ENCODE peak calls at places on chromosomes 5 and 9, in four cellular contexts. D is substantia nigra, M is thyroid gland, V is cardiac fibroblast. W is an unnamed sample.

GRCh38 chr5:107672212-107673105 is 1.7 kb upstream of the EFNA5 start:
- DNase-seq in D (no peak), M (peak), V (peak), W (no peak)

GRCh38 chr9:60546406-60546805 is 367.8 kb upstream of the SPATA31A5 start:
- DNase-seq in D (no peak), M (no peak), V (no peak), W (no peak)

GRCh38 chr9:104075801-104076753 is 18.0 kb upstream of the SMC2 start:
- DNase-seq in D (no peak), M (no peak), V (peak), W (no peak)

GRCh38 chr9:116124472-116125040 is 29.0 kb upstream of the PAPPA start:
- DNase-seq in D (no peak), M (no peak), V (peak), W (no peak)

GRCh38 chr5:178305801-178306200 is 73.2 kb upstream of the PHYKPL start:
- DNase-seq in D (no peak), M (peak), V (no peak), W (no peak)

GRCh38 chr5:158947831-158948230 is 151.9 kb downstream of the EBF1 start:
- DNase-seq in D (no peak), M (no peak), V (no peak), W (no peak)

GRCh38 chr9:138024831-138025291 is 147.3 kb downstream of the CACNA1B start:
- DNase-seq in D (no peak), M (no peak), V (no peak), W (no peak)

GRCh38 chr9:80134487-80134886 is 562.7 kb downstream of the TLE4 start:
- DNase-seq in D (no peak), M (no peak), V (no peak), W (no peak)

GRCh38 chr9:120852240-120853018 is 9.7 kb upstream of the PSMD5 start:
- DNase-seq in D (no peak), M (no peak), V (no peak), W (no peak)

GRCh38 chr9:18071651-18072060 is 402.3 kb upstream of the ADAMTSL1 start:
- DNase-seq in D (no peak), M (no peak), V (peak), W (no peak)

GRCh38 chr9:92738661-92739081 is 26.0 kb downstream of the BICD2 start:
- DNase-seq in D (no peak), M (no peak), V (peak), W (no peak)